ENCODE peak calls at places on chromosome 5, in five cellular contexts. I is HepG2, J is sigmoid colon, A is transverse colon, F is K562. O is an unnamed sample.

GRCh38 chr5:57420821-57421220 is 61.8 kb downstream of the ACTBL2 start:
- DNase-seq in I (no peak), J (no peak), A (no peak), F (no peak), O (no peak)

GRCh38 chr5:167785106-167785505 is 506.3 kb upstream of the WWC1 start:
- DNase-seq in I (no peak), J (no peak), A (no peak), F (no peak), O (no peak)

GRCh38 chr5:88883566-88884434 is 816 bp upstream of the MEF2C start:
- DNase-seq in I (no peak), J (peak; percentile 93), A (peak; percentile 63), F (peak; percentile 77), O (peak; percentile 58)

GRCh38 chr5:151406322-151406947 is 41.0 kb upstream of the SLC36A1 start:
- DNase-seq in I (peak; percentile 33), J (no peak), A (no peak), F (peak; percentile 58), O (no peak)

GRCh38 chr5:26757941-26758340 is 280.4 kb downstream of the CDH9 start:
- DNase-seq in I (no peak), J (no peak), A (no peak), F (no peak), O (no peak)

GRCh38 chr5:6377582-6378127 is 692 bp downstream of the MED10 start:
- DNase-seq in I (peak; percentile 6), J (no peak), A (no peak), F (no peak), O (no peak)

GRCh38 chr5:154214236-154215106 is 23.9 kb downstream of the GALNT10 start:
- DNase-seq in I (no peak), J (no peak), A (no peak), F (no peak), O (no peak)

GRCh38 chr5:105952875-105953274 is 1717.9 kb downstream of the EFNA5 start:
- DNase-seq in I (no peak), J (no peak), A (no peak), F (no peak), O (no peak)

GRCh38 chr5:126433708-126434107 is 10.5 kb downstream of the GRAMD2B start:
- DNase-seq in I (no peak), J (no peak), A (no peak), F (no peak), O (no peak)

GRCh38 chr5:139402561-139403158 is 1.2 kb downstream of the SPATA24 start:
- DNase-seq in I (peak; percentile 49), J (no peak), A (peak; percentile 42), F (peak; percentile 70), O (no peak)

GRCh38 chr5:111229126-111229525 is 4.9 kb downstream of the CAMK4 start:
- DNase-seq in I (no peak), J (no peak), A (no peak), F (no peak), O (no peak)

GRCh38 chr5:176320577-176320976 is 41.0 kb downstream of the KIAA1191 start:
- DNase-seq in I (no peak), J (no peak), A (no peak), F (no peak), O (no peak)

GRCh38 chr5:53616939-53617549 is 56.6 kb downstream of the NDUFS4 start:
- DNase-seq in I (no peak), J (no peak), A (no peak), F (peak; percentile 47), O (no peak)

GRCh38 chr5:64384761-64385160 is 121.1 kb upstream of the RGS7BP start:
- DNase-seq in I (peak; percentile 12), J (no peak), A (no peak), F (peak; percentile 1), O (no peak)

GRCh38 chr5:19975795-19976194 is 12.2 kb downstream of the CDH18 start:
- DNase-seq in I (no peak), J (no peak), A (no peak), F (no peak), O (no peak)

GRCh38 chr5:67192719-67193464 is 3.7 kb downstream of the CD180 start:
- DNase-seq in I (no peak), J (no peak), A (no peak), F (no peak), O (no peak)

GRCh38 chr5:59793000-59793399 is 100.5 kb downstream of the PDE4D start:
- DNase-seq in I (peak; percentile 10), J (peak; percentile 92), A (peak; percentile 43), F (no peak), O (no peak)

GRCh38 chr5:157818368-157818767 is 40.6 kb downstream of the CLINT1 start:
- DNase-seq in I (no peak), J (no peak), A (no peak), F (no peak), O (no peak)

GRCh38 chr5:138469540-138470321 is 4.5 kb downstream of the EGR1 start:
- DNase-seq in I (no peak), J (peak; percentile 86), A (peak; percentile 65), F (peak; percentile 44), O (no peak)

GRCh38 chr5:179800071-179800695 is 6.4 kb downstream of the LTC4S start:
- DNase-seq in I (no peak), J (peak; percentile 59), A (no peak), F (no peak), O (no peak)

GRCh38 chr5:181217111-181217804 is 5.8 kb upstream of the TRIM41 start:
- DNase-seq in I (no peak), J (peak; percentile 80), A (peak; percentile 55), F (peak; percentile 83), O (peak; percentile 86)

GRCh38 chr5:151068571-151069197 is 12.2 kb downstream of the TNIP1 start:
- DNase-seq in I (no peak), J (no peak), A (peak; percentile 50), F (no peak), O (peak; percentile 38)

GRCh38 chr5:83864652-83865051 is 144.0 kb upstream of the HAPLN1 start:
- DNase-seq in I (no peak), J (no peak), A (no peak), F (no peak), O (no peak)

GRCh38 chr5:107805166-107805565 is 134.4 kb upstream of the EFNA5 start:
- DNase-seq in I (no peak), J (no peak), A (no peak), F (no peak), O (no peak)

GRCh38 chr5:65539827-65540226 is 23.1 kb downstream of the CENPK start:
- DNase-seq in I (no peak), J (no peak), A (no peak), F (peak; percentile 44), O (no peak)

GRCh38 chr5:80128129-80128528 is 93.0 kb downstream of the THBS4 start:
- DNase-seq in I (peak; percentile 67), J (no peak), A (no peak), F (no peak), O (no peak)

GRCh38 chr5:119367502-119368237 is 11.9 kb downstream of the TNFAIP8 start:
- DNase-seq in I (peak; percentile 39), J (no peak), A (no peak), F (no peak), O (no peak)

GRCh38 chr5:103093727-103094126 is 26.2 kb downstream of the GIN1 start:
- DNase-seq in I (no peak), J (no peak), A (no peak), F (no peak), O (no peak)

GRCh38 chr5:66680227-66680626 is 84.0 kb downstream of the MAST4 start:
- DNase-seq in I (no peak), J (no peak), A (no peak), F (no peak), O (no peak)

GRCh38 chr5:9188131-9188530 is 357.7 kb downstream of the SEMA5A start:
- DNase-seq in I (no peak), J (no peak), A (no peak), F (no peak), O (no peak)

GRCh38 chr5:9183989-9184388 is 361.9 kb downstream of the SEMA5A start:
- DNase-seq in I (no peak), J (no peak), A (no peak), F (no peak), O (no peak)

GRCh38 chr5:9187614-9188013 is 358.3 kb downstream of the SEMA5A start:
- DNase-seq in I (no peak), J (no peak), A (no peak), F (no peak), O (no peak)

GRCh38 chr5:9183306-9183705 is 362.6 kb downstream of the SEMA5A start:
- DNase-seq in I (no peak), J (no peak), A (no peak), F (no peak), O (no peak)

DNA sequence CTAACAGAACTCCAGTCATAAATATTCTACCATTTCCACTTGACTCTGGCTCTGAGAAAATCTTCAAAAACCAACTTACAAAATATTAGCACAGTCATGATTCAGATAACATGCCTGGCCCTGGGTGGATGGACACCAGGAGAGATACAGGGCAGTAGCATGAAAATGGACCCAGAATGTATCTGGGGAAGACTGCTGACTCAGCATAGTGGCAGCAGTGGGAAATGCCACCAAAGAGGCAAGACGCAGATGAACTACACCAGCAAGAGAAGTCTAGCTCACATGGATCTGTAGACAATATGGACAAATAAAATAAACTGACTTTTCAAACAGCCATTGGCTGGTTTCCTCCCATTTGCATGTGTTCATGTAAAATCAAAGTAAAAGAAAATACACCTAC is 359.8 kb downstream of the SEMA5A start:
- DNase-seq in I (no peak), J (no peak), A (no peak), F (no peak), O (no peak)
- TF ChIP-seq EP300 in I (no peak), J (no peak), A (no peak), F (no peak), O (no peak)

GRCh38 chr5:32089146-32090000 is 84.7 kb downstream of the GOLPH3 start:
- DNase-seq in I (no peak), J (no peak), A (no peak), F (no peak), O (no peak)

GRCh38 chr5:32092938-32093812 is 80.9 kb downstream of the GOLPH3 start:
- DNase-seq in I (peak; percentile 75), J (peak; percentile 83), A (peak; percentile 54), F (peak; percentile 89), O (peak; percentile 68)

GRCh38 chr5:32088214-32088613 is 85.9 kb downstream of the GOLPH3 start:
- DNase-seq in I (no peak), J (no peak), A (no peak), F (no peak), O (no peak)

GRCh38 chr5:32090026-32090754 is 83.9 kb downstream of the GOLPH3 start:
- DNase-seq in I (no peak), J (no peak), A (no peak), F (no peak), O (no peak)

GRCh38 chr5:32090755-32091128 is 83.4 kb downstream of the GOLPH3 start:
- DNase-seq in I (no peak), J (no peak), A (no peak), F (peak; percentile 34), O (peak; percentile 69)
- TF ChIP-seq POLR2A in I (no peak), J (no peak), A (no peak), F (no peak), O (no peak)

GRCh38 chr5:172410839-172411238 is 43.5 kb downstream of the SH3PXD2B start:
- DNase-seq in I (no peak), J (no peak), A (no peak), F (no peak), O (no peak)
- TF ChIP-seq POLR2AphosphoS5 in I (no peak), J (peak; percentile 46), A (peak; percentile 29), F (no peak), O (no peak)

DNA sequence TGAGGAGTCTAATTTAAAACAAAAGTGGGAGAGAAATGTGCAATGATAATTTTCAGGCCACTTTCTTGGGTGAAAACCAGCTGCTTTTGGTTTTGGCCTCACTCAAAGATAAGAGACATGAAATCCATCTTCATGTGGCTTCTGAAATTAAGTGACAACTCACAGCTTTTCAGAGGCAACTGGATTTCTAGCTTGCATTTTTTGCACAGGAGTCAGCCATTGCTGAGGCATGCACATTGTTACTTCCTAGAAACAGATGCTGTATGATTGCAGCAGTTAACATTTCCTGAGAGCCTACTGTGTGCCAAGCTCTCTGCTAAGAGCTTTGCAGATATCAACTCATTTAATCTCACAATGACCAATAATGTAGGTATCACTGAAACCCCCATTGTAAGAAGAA is 562.6 kb downstream of the NR2F1-AS1 start:
- DNase-seq in I (no peak), J (no peak), A (no peak), F (no peak), O (no peak)
- TF ChIP-seq EP300 in I (no peak), J (no peak), A (no peak), F (no peak), O (no peak)

O was measured in upper lobe of left lung.